ENCODE peak calls at places on chromosomes 1 and 21, in five cellular contexts. One of them, this sample, is unnamed.
A peak's percentile ranks its signal among the peaks of the same experiment; 100 is the strongest.

GRCh38 chr1:24551290-24551859 is 4.5 kb upstream of the NCMAP start:
- DNase-seq in K562: no peak
- DNase-seq in body of pancreas: no peak
- DNase-seq in stomach: peak; percentile 55
- DNase-seq in prostate gland: no peak
- DNase-seq in this sample: no peak

GRCh38 chr1:200367841-200368534 is 41.8 kb downstream of the ZNF281 start:
- DNase-seq in K562: no peak
- DNase-seq in body of pancreas: no peak
- DNase-seq in stomach: no peak
- DNase-seq in prostate gland: no peak
- DNase-seq in this sample: no peak

GRCh38 chr1:244056602-244057001 is 5.5 kb downstream of the ZBTB18 start:
- DNase-seq in K562: no peak
- DNase-seq in body of pancreas: no peak
- DNase-seq in stomach: no peak
- DNase-seq in prostate gland: no peak
- DNase-seq in this sample: no peak

GRCh38 chr1:166197141-166197540 is 30.3 kb upstream of the FAM78B start:
- DNase-seq in K562: no peak
- DNase-seq in body of pancreas: peak; percentile 30
- DNase-seq in stomach: no peak
- DNase-seq in prostate gland: no peak
- DNase-seq in this sample: no peak

GRCh38 chr1:165543651-165544452 is at the start of gene LRRC52:
- DNase-seq in K562: no peak
- DNase-seq in body of pancreas: peak; percentile 70
- DNase-seq in stomach: peak; percentile 89
- DNase-seq in prostate gland: peak; percentile 42
- DNase-seq in this sample: peak; percentile 74

GRCh38 chr21:34736116-34736870 is 67.5 kb downstream of the CLIC6 start:
- DNase-seq in K562: no peak
- DNase-seq in body of pancreas: no peak
- DNase-seq in stomach: no peak
- DNase-seq in prostate gland: peak; percentile 33
- DNase-seq in this sample: no peak

GRCh38 chr1:40267767-40268187 is 9.7 kb downstream of the ZMPSTE24 start:
- DNase-seq in K562: no peak
- DNase-seq in body of pancreas: peak; percentile 51
- DNase-seq in stomach: peak; percentile 38
- DNase-seq in prostate gland: peak; percentile 32
- DNase-seq in this sample: peak; percentile 43

GRCh38 chr1:91916046-91916445 is 30.1 kb upstream of the TGFBR3 start:
- DNase-seq in K562: no peak
- DNase-seq in body of pancreas: no peak
- DNase-seq in stomach: no peak
- DNase-seq in prostate gland: no peak
- DNase-seq in this sample: no peak

GRCh38 chr1:98700228-98700627 is 38.7 kb downstream of the SNX7 start:
- DNase-seq in K562: no peak
- DNase-seq in body of pancreas: no peak
- DNase-seq in stomach: no peak
- DNase-seq in prostate gland: no peak
- DNase-seq in this sample: no peak

GRCh38 chr1:179806333-179806732 is 63.2 kb downstream of the FAM163A start:
- DNase-seq in K562: no peak
- DNase-seq in body of pancreas: no peak
- DNase-seq in stomach: no peak
- DNase-seq in prostate gland: no peak
- DNase-seq in this sample: no peak

GRCh38 chr1:235045034-235045690 is 83.5 kb downstream of the TOMM20 start:
- DNase-seq in K562: no peak
- DNase-seq in body of pancreas: no peak
- DNase-seq in stomach: no peak
- DNase-seq in prostate gland: no peak
- DNase-seq in this sample: no peak

GRCh38 chr21:15586752-15587436 is 142.9 kb upstream of the USP25 start:
- DNase-seq in K562: no peak
- DNase-seq in body of pancreas: no peak
- DNase-seq in stomach: no peak
- DNase-seq in prostate gland: no peak
- DNase-seq in this sample: no peak

GRCh38 chr1:178495158-178495557 is 1.6 kb downstream of the CLEC20A start:
- DNase-seq in K562: no peak
- DNase-seq in body of pancreas: no peak
- DNase-seq in stomach: no peak
- DNase-seq in prostate gland: no peak
- DNase-seq in this sample: peak; percentile 25

GRCh38 chr1:95072117-95072516 is 634 bp downstream of the ALG14 start:
- DNase-seq in K562: no peak
- DNase-seq in body of pancreas: no peak
- DNase-seq in stomach: no peak
- DNase-seq in prostate gland: no peak
- DNase-seq in this sample: no peak

GRCh38 chr21:45934570-45934969 is 47.0 kb upstream of the COL6A1 start:
- DNase-seq in K562: no peak
- DNase-seq in body of pancreas: no peak
- DNase-seq in stomach: no peak
- DNase-seq in prostate gland: no peak
- DNase-seq in this sample: no peak

GRCh38 chr1:92940541-92940940 is 20.7 kb downstream of the DIPK1A start:
- DNase-seq in K562: no peak
- DNase-seq in body of pancreas: no peak
- DNase-seq in stomach: no peak
- DNase-seq in prostate gland: no peak
- DNase-seq in this sample: no peak
- H3K4me3 ChIP-seq in K562: no peak overlapping the region
- H3K4me3 ChIP-seq in body of pancreas: no peak overlapping the region
- H3K4me3 ChIP-seq in stomach: no peak overlapping the region
- H3K4me3 ChIP-seq in prostate gland: no peak overlapping the region
- H3K4me3 ChIP-seq in this sample: no peak overlapping the region

GRCh38 chr1:174726167-174726879 is 273.4 kb upstream of the CACYBP start:
- DNase-seq in K562: no peak
- DNase-seq in body of pancreas: no peak
- DNase-seq in stomach: no peak
- DNase-seq in prostate gland: no peak
- DNase-seq in this sample: no peak
- TF ChIP-seq POLR2A in K562: no peak
- TF ChIP-seq POLR2A in body of pancreas: no peak
- TF ChIP-seq POLR2A in stomach: no peak
- TF ChIP-seq POLR2A in prostate gland: no peak
- TF ChIP-seq POLR2A in this sample: no peak

GRCh38 chr1:25677193-25677773 is 60.7 kb downstream of the MAN1C1 start:
- DNase-seq in K562: no peak
- DNase-seq in body of pancreas: no peak
- DNase-seq in stomach: no peak
- DNase-seq in prostate gland: no peak
- DNase-seq in this sample: no peak
- H3K4me3 ChIP-seq in K562: no peak overlapping the region
- H3K4me3 ChIP-seq in body of pancreas: no peak overlapping the region
- H3K4me3 ChIP-seq in stomach: no peak overlapping the region
- H3K4me3 ChIP-seq in prostate gland: no peak overlapping the region
- H3K4me3 ChIP-seq in this sample: no peak overlapping the region

DNA sequence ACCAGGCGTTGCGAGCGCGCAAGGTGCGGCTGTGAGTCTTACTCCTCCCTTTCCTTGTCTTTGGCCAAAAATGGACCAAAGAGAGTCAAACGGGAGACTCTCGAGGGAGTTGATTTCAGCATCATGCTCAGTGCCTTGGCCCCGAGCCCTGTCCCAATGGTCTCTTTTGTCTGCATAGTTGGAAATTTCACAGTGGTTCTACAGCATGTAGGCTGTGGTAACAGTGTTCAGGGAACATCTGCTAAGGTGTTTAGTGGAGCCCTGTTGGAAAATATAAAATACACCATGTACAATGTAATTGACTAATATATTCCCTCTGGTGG is 2.7 kb downstream of the CACNA1E start:
- DNase-seq in K562: no peak
- DNase-seq in body of pancreas: no peak
- DNase-seq in stomach: no peak
- DNase-seq in prostate gland: no peak
- DNase-seq in this sample: peak; percentile 57
- TF ChIP-seq POLR2A in K562: no peak
- TF ChIP-seq POLR2A in body of pancreas: no peak
- TF ChIP-seq POLR2A in stomach: no peak
- TF ChIP-seq POLR2A in prostate gland: no peak
- TF ChIP-seq POLR2A in this sample: no peak

DNA sequence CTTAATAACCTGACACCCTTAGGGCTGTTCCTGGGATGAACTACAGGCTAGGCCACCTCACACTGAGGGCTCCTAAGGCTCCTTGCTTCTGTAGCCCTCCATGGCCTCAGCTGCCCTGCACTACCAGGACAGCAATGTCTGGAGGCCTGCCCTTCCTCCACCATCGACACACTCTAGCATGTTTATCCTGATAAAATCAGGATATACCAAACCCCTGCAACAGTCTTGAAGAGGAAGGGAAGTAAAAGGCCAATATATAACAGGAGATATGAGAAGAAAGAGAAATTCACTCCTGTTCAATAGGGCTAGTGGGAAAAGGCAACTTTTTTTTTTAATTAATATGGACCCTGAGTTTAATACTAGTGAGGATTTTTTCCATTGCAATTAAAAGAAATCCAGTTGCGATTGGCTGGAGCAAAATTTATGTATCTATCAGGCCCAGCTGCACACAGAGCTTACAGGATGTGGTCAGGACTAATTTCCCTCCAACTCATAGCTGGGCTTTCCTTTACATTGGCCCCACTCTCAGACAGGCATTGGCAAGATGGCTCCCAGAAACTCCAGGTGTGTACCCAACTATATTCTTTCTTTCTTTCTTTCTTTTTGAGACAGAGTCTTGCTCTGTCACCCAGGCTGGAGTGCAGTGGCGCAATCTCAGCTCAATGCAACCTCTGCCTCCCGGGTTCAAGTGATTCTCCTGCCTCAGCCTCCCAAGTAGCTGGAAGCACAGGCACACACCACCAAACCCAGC is 13.5 kb upstream of the ATP2B4 start:
- DNase-seq in K562: no peak
- DNase-seq in body of pancreas: no peak
- DNase-seq in stomach: no peak
- DNase-seq in prostate gland: no peak
- DNase-seq in this sample: no peak
- H3K4me3 ChIP-seq in K562: no peak overlapping the region
- H3K4me3 ChIP-seq in body of pancreas: no peak overlapping the region
- H3K4me3 ChIP-seq in stomach: no peak overlapping the region
- H3K4me3 ChIP-seq in prostate gland: no peak overlapping the region
- H3K4me3 ChIP-seq in this sample: no peak overlapping the region

GRCh38 chr1:3771108-3772026 is 1.2 kb upstream of the SMIM1 start:
- DNase-seq in K562: peak; percentile 70
- DNase-seq in body of pancreas: no peak
- DNase-seq in stomach: no peak
- DNase-seq in prostate gland: no peak
- DNase-seq in this sample: no peak

GRCh38 chr1:3772715-3773571 is at the start of gene SMIM1:
- DNase-seq in K562: no peak
- DNase-seq in body of pancreas: no peak
- DNase-seq in stomach: no peak
- DNase-seq in prostate gland: no peak
- DNase-seq in this sample: no peak

GRCh38 chr1:3773572-3774502 is 1.3 kb downstream of the SMIM1 start:
- DNase-seq in K562: no peak
- DNase-seq in body of pancreas: no peak
- DNase-seq in stomach: no peak
- DNase-seq in prostate gland: no peak
- DNase-seq in this sample: no peak

GRCh38 chr1:3770047-3770765 is 2.3 kb upstream of the SMIM1 start:
- DNase-seq in K562: no peak
- DNase-seq in body of pancreas: no peak
- DNase-seq in stomach: no peak
- DNase-seq in prostate gland: no peak
- DNase-seq in this sample: no peak

GRCh38 chr1:3772027-3772714 is 378 bp upstream of the SMIM1 start:
- DNase-seq in K562: peak; percentile 98
- DNase-seq in body of pancreas: peak; percentile 95
- DNase-seq in stomach: peak; percentile 95
- DNase-seq in prostate gland: peak; percentile 89
- DNase-seq in this sample: peak; percentile 90
- TF ChIP-seq POLR2A in K562: peak; percentile 75
- TF ChIP-seq POLR2A in body of pancreas: no peak
- TF ChIP-seq POLR2A in stomach: no peak
- TF ChIP-seq POLR2A in prostate gland: peak; percentile 36
- TF ChIP-seq POLR2A in this sample: peak; percentile 30

GRCh38 chr1:236091933-236092318 is 27.0 kb upstream of the NID1 start:
- DNase-seq in K562: no peak
- DNase-seq in body of pancreas: no peak
- DNase-seq in stomach: no peak
- DNase-seq in prostate gland: no peak
- DNase-seq in this sample: no peak

GRCh38 chr1:236089046-236089773 is 24.3 kb upstream of the NID1 start:
- DNase-seq in K562: no peak
- DNase-seq in body of pancreas: no peak
- DNase-seq in stomach: no peak
- DNase-seq in prostate gland: no peak
- DNase-seq in this sample: no peak

GRCh38 chr1:236086537-236086936 is 21.6 kb upstream of the NID1 start:
- DNase-seq in K562: no peak
- DNase-seq in body of pancreas: no peak
- DNase-seq in stomach: no peak
- DNase-seq in prostate gland: no peak
- DNase-seq in this sample: no peak

GRCh38 chr1:236092899-236093298 is 28.0 kb upstream of the NID1 start:
- DNase-seq in K562: no peak
- DNase-seq in body of pancreas: no peak
- DNase-seq in stomach: no peak
- DNase-seq in prostate gland: no peak
- DNase-seq in this sample: no peak

GRCh38 chr1:236090741-236091147 is 25.9 kb upstream of the NID1 start:
- DNase-seq in K562: no peak
- DNase-seq in body of pancreas: no peak
- DNase-seq in stomach: no peak
- DNase-seq in prostate gland: no peak
- DNase-seq in this sample: no peak
- H3K4me3 ChIP-seq in K562: no peak overlapping the region
- H3K4me3 ChIP-seq in body of pancreas: no peak overlapping the region
- H3K4me3 ChIP-seq in stomach: no peak overlapping the region
- H3K4me3 ChIP-seq in prostate gland: no peak overlapping the region
- H3K4me3 ChIP-seq in this sample: no peak overlapping the region

GRCh38 chr1:47703981-47704596 is 266.2 kb downstream of the FOXD2 start:
- DNase-seq in K562: peak; percentile 31
- DNase-seq in body of pancreas: no peak
- DNase-seq in stomach: no peak
- DNase-seq in prostate gland: no peak
- DNase-seq in this sample: no peak
- TF ChIP-seq POLR2A in K562: no peak
- TF ChIP-seq POLR2A in body of pancreas: no peak
- TF ChIP-seq POLR2A in stomach: no peak
- TF ChIP-seq POLR2A in prostate gland: no peak
- TF ChIP-seq POLR2A in this sample: no peak

GRCh38 chr1:56551691-56552090 is 27.7 kb downstream of the PLPP3 start:
- DNase-seq in K562: no peak
- DNase-seq in body of pancreas: no peak
- DNase-seq in stomach: peak; percentile 40
- DNase-seq in prostate gland: no peak
- DNase-seq in this sample: no peak

GRCh38 chr1:56547473-56547872 is 31.9 kb downstream of the PLPP3 start:
- DNase-seq in K562: no peak
- DNase-seq in body of pancreas: no peak
- DNase-seq in stomach: no peak
- DNase-seq in prostate gland: no peak
- DNase-seq in this sample: no peak

GRCh38 chr1:56548566-56548965 is 30.8 kb downstream of the PLPP3 start:
- DNase-seq in K562: no peak
- DNase-seq in body of pancreas: no peak
- DNase-seq in stomach: no peak
- DNase-seq in prostate gland: no peak
- DNase-seq in this sample: no peak

GRCh38 chr1:56547977-56548376 is 31.4 kb downstream of the PLPP3 start:
- DNase-seq in K562: no peak
- DNase-seq in body of pancreas: no peak
- DNase-seq in stomach: peak; percentile 38
- DNase-seq in prostate gland: peak; percentile 72
- DNase-seq in this sample: peak; percentile 33

GRCh38 chr1:56550132-56550531 is 29.2 kb downstream of the PLPP3 start:
- DNase-seq in K562: no peak
- DNase-seq in body of pancreas: no peak
- DNase-seq in stomach: no peak
- DNase-seq in prostate gland: no peak
- DNase-seq in this sample: no peak
- H3K4me3 ChIP-seq in K562: no peak overlapping the region
- H3K4me3 ChIP-seq in body of pancreas: no peak overlapping the region
- H3K4me3 ChIP-seq in stomach: no peak overlapping the region
- H3K4me3 ChIP-seq in prostate gland: no peak overlapping the region
- H3K4me3 ChIP-seq in this sample: no peak overlapping the region

This sample was measured in adrenal gland.